ENCODE peak calls at places on chromosomes 12 and 14, in six cellular contexts. U is stimulated activated CD4-positive, alpha-beta T cell treated with anti-CD3 and anti-CD28 coated beads, Interleukin-2, amount 100 ng/mL, for 4 hours; S is hypothalamus; O is naive thymus-derived CD4-positive, alpha-beta T cell; P is iPS DF 6.9; B is astrocyte of the cerebellum. Q is an unnamed sample.

GRCh38 chr14:104386281-104386841 is 193.2 kb upstream of the C14orf180 start:
- DNase-seq in U (no peak), S (no peak), O (no peak), P (no peak), B (no peak), Q (no peak)

GRCh38 chr12:48972213-48973021 is 882 bp upstream of the WNT10B start:
- DNase-seq in U (no peak), S (no peak), O (no peak), P (no peak), B (no peak), Q (peak)

GRCh38 chr14:73727181-73727580 is 13.0 kb upstream of the PNMA1 start:
- DNase-seq in U (no peak), S (no peak), O (no peak), P (no peak), B (no peak), Q (no peak)

GRCh38 chr14:57833304-57833703 is 32.6 kb downstream of the SLC35F4 start:
- DNase-seq in U (no peak), S (no peak), O (no peak), P (no peak), B (peak), Q (peak)

GRCh38 chr14:102140027-102140749 is 491 bp downstream of the WDR20 start:
- DNase-seq in U (no peak), S (no peak), O (peak), P (no peak), B (no peak), Q (peak)

GRCh38 chr14:71776463-71777359 is 155.5 kb upstream of the RGS6 start:
- DNase-seq in U (no peak), S (no peak), O (no peak), P (no peak), B (peak), Q (peak)

GRCh38 chr14:89851031-89851430 is 103.5 kb downstream of the EFCAB11 start:
- DNase-seq in U (no peak), S (no peak), O (no peak), P (no peak), B (no peak), Q (no peak)

GRCh38 chr14:98816718-98817117 is 455.3 kb downstream of the BCL11B start:
- DNase-seq in U (no peak), S (no peak), O (no peak), P (no peak), B (no peak), Q (no peak)

GRCh38 chr14:104450811-104451401 is 128.7 kb upstream of the C14orf180 start:
- DNase-seq in U (no peak), S (no peak), O (no peak), P (no peak), B (no peak), Q (no peak)

GRCh38 chr14:35988972-35989690 is 163.0 kb downstream of the BRMS1L start:
- DNase-seq in U (no peak), S (no peak), O (no peak), P (no peak), B (no peak), Q (no peak)

GRCh38 chr12:132266370-132266769 is 63.0 kb downstream of the GALNT9 start:
- DNase-seq in U (no peak), S (no peak), O (no peak), P (no peak), B (no peak), Q (no peak)

Q was measured in AG10803.